ENCODE peak calls at places on chromosomes 16 and 17, in ten cellular contexts. One of them, this sample, is unnamed.

GRCh38 chr17:38732376-38733314 is 2.5 kb downstream of the CISD3 start:
- DNase-seq in Calu3: no peak
- DNase-seq in ACHN: no peak
- DNase-seq in stomach: peak; percentile 73
- DNase-seq in activated CD8-positive, alpha-beta memory T cell treated with anti-CD3 and anti-CD28 coated beads for 1 hour: no peak
- DNase-seq in stimulated activated CD8-positive, alpha-beta memory T cell treated with anti-CD3 and anti-CD28 coated beads, Interleukin-4, amount 100 ng/mL, for 48 hours: no peak
- DNase-seq in neural crest cell: no peak
- DNase-seq in brain pericyte: no peak
- DNase-seq in T47D: peak; percentile 67
- DNase-seq in activated T-helper 1 cell treated with Interleukin-2 at 50 U/mL for 16 hours: no peak
- DNase-seq in this sample: peak; percentile 94

GRCh38 chr17:76529643-76530488 is 7.6 kb downstream of the CYGB start:
- DNase-seq in neural crest cell: no peak
- DNase-seq in ACHN: no peak
- DNase-seq in Calu3: no peak
- DNase-seq in T47D: no peak
- DNase-seq in stomach: peak; percentile 66
- DNase-seq in stimulated activated CD8-positive, alpha-beta memory T cell treated with anti-CD3 and anti-CD28 coated beads, Interleukin-4, amount 100 ng/mL, for 48 hours: no peak
- DNase-seq in brain pericyte: peak; percentile 96
- DNase-seq in activated T-helper 1 cell treated with Interleukin-2 at 50 U/mL for 16 hours: no peak
- DNase-seq in activated CD8-positive, alpha-beta memory T cell treated with anti-CD3 and anti-CD28 coated beads for 1 hour: no peak
- DNase-seq in this sample: peak; percentile 69

GRCh38 chr16:74793571-74793970 is 19.0 kb upstream of the FA2H start:
- DNase-seq in activated T-helper 1 cell treated with Interleukin-2 at 50 U/mL for 16 hours: no peak
- DNase-seq in Calu3: no peak
- DNase-seq in T47D: no peak
- DNase-seq in ACHN: no peak
- DNase-seq in stomach: no peak
- DNase-seq in activated CD8-positive, alpha-beta memory T cell treated with anti-CD3 and anti-CD28 coated beads for 1 hour: no peak
- DNase-seq in neural crest cell: no peak
- DNase-seq in stimulated activated CD8-positive, alpha-beta memory T cell treated with anti-CD3 and anti-CD28 coated beads, Interleukin-4, amount 100 ng/mL, for 48 hours: no peak
- DNase-seq in brain pericyte: no peak
- DNase-seq in this sample: no peak

GRCh38 chr16:17461951-17462729 is 8.6 kb downstream of the XYLT1 start:
- DNase-seq in stomach: no peak
- DNase-seq in T47D: no peak
- DNase-seq in Calu3: no peak
- DNase-seq in ACHN: no peak
- DNase-seq in brain pericyte: no peak
- DNase-seq in activated CD8-positive, alpha-beta memory T cell treated with anti-CD3 and anti-CD28 coated beads for 1 hour: no peak
- DNase-seq in activated T-helper 1 cell treated with Interleukin-2 at 50 U/mL for 16 hours: no peak
- DNase-seq in stimulated activated CD8-positive, alpha-beta memory T cell treated with anti-CD3 and anti-CD28 coated beads, Interleukin-4, amount 100 ng/mL, for 48 hours: no peak
- DNase-seq in neural crest cell: no peak
- DNase-seq in this sample: no peak

GRCh38 chr17:83090424-83091256 is 11.2 kb downstream of the METRNL start:
- DNase-seq in T47D: no peak
- DNase-seq in neural crest cell: no peak
- DNase-seq in stimulated activated CD8-positive, alpha-beta memory T cell treated with anti-CD3 and anti-CD28 coated beads, Interleukin-4, amount 100 ng/mL, for 48 hours: no peak
- DNase-seq in stomach: no peak
- DNase-seq in Calu3: no peak
- DNase-seq in ACHN: no peak
- DNase-seq in activated CD8-positive, alpha-beta memory T cell treated with anti-CD3 and anti-CD28 coated beads for 1 hour: no peak
- DNase-seq in activated T-helper 1 cell treated with Interleukin-2 at 50 U/mL for 16 hours: no peak
- DNase-seq in brain pericyte: no peak
- DNase-seq in this sample: no peak

GRCh38 chr16:8877894-8878522 is 4.1 kb upstream of the LITAFD start:
- DNase-seq in neural crest cell: no peak
- DNase-seq in Calu3: peak; percentile 47
- DNase-seq in stimulated activated CD8-positive, alpha-beta memory T cell treated with anti-CD3 and anti-CD28 coated beads, Interleukin-4, amount 100 ng/mL, for 48 hours: no peak
- DNase-seq in brain pericyte: no peak
- DNase-seq in T47D: no peak
- DNase-seq in activated T-helper 1 cell treated with Interleukin-2 at 50 U/mL for 16 hours: no peak
- DNase-seq in ACHN: no peak
- DNase-seq in activated CD8-positive, alpha-beta memory T cell treated with anti-CD3 and anti-CD28 coated beads for 1 hour: no peak
- DNase-seq in stomach: no peak
- DNase-seq in this sample: no peak

GRCh38 chr17:3804503-3804931 is 3.5 kb upstream of the ITGAE start:
- DNase-seq in activated CD8-positive, alpha-beta memory T cell treated with anti-CD3 and anti-CD28 coated beads for 1 hour: no peak
- DNase-seq in Calu3: no peak
- DNase-seq in ACHN: peak; percentile 95
- DNase-seq in neural crest cell: no peak
- DNase-seq in T47D: no peak
- DNase-seq in activated T-helper 1 cell treated with Interleukin-2 at 50 U/mL for 16 hours: no peak
- DNase-seq in stomach: no peak
- DNase-seq in stimulated activated CD8-positive, alpha-beta memory T cell treated with anti-CD3 and anti-CD28 coated beads, Interleukin-4, amount 100 ng/mL, for 48 hours: peak; percentile 57
- DNase-seq in brain pericyte: no peak
- DNase-seq in this sample: peak; percentile 28

GRCh38 chr16:86396918-86397317 is 113.4 kb upstream of the FOXF1 start:
- DNase-seq in activated CD8-positive, alpha-beta memory T cell treated with anti-CD3 and anti-CD28 coated beads for 1 hour: no peak
- DNase-seq in ACHN: peak; percentile 42
- DNase-seq in activated T-helper 1 cell treated with Interleukin-2 at 50 U/mL for 16 hours: no peak
- DNase-seq in stomach: no peak
- DNase-seq in T47D: no peak
- DNase-seq in stimulated activated CD8-positive, alpha-beta memory T cell treated with anti-CD3 and anti-CD28 coated beads, Interleukin-4, amount 100 ng/mL, for 48 hours: no peak
- DNase-seq in neural crest cell: no peak
- DNase-seq in brain pericyte: no peak
- DNase-seq in Calu3: no peak
- DNase-seq in this sample: no peak

GRCh38 chr17:12231027-12231682 is 210.5 kb downstream of the MAP2K4 start:
- DNase-seq in brain pericyte: no peak
- DNase-seq in activated CD8-positive, alpha-beta memory T cell treated with anti-CD3 and anti-CD28 coated beads for 1 hour: no peak
- DNase-seq in stimulated activated CD8-positive, alpha-beta memory T cell treated with anti-CD3 and anti-CD28 coated beads, Interleukin-4, amount 100 ng/mL, for 48 hours: no peak
- DNase-seq in Calu3: no peak
- DNase-seq in T47D: no peak
- DNase-seq in neural crest cell: no peak
- DNase-seq in stomach: no peak
- DNase-seq in activated T-helper 1 cell treated with Interleukin-2 at 50 U/mL for 16 hours: no peak
- DNase-seq in ACHN: no peak
- DNase-seq in this sample: no peak

GRCh38 chr17:27327871-27328270 is 34.0 kb downstream of the WSB1 start:
- DNase-seq in stomach: no peak
- DNase-seq in brain pericyte: no peak
- DNase-seq in Calu3: no peak
- DNase-seq in T47D: no peak
- DNase-seq in activated T-helper 1 cell treated with Interleukin-2 at 50 U/mL for 16 hours: no peak
- DNase-seq in neural crest cell: no peak
- DNase-seq in ACHN: no peak
- DNase-seq in activated CD8-positive, alpha-beta memory T cell treated with anti-CD3 and anti-CD28 coated beads for 1 hour: no peak
- DNase-seq in stimulated activated CD8-positive, alpha-beta memory T cell treated with anti-CD3 and anti-CD28 coated beads, Interleukin-4, amount 100 ng/mL, for 48 hours: no peak
- DNase-seq in this sample: no peak

GRCh38 chr17:46000292-46000691 is 1.2 kb downstream of the STH start:
- DNase-seq in brain pericyte: no peak
- DNase-seq in activated CD8-positive, alpha-beta memory T cell treated with anti-CD3 and anti-CD28 coated beads for 1 hour: no peak
- DNase-seq in stimulated activated CD8-positive, alpha-beta memory T cell treated with anti-CD3 and anti-CD28 coated beads, Interleukin-4, amount 100 ng/mL, for 48 hours: no peak
- DNase-seq in ACHN: no peak
- DNase-seq in Calu3: no peak
- DNase-seq in neural crest cell: no peak
- DNase-seq in stomach: no peak
- DNase-seq in T47D: no peak
- DNase-seq in activated T-helper 1 cell treated with Interleukin-2 at 50 U/mL for 16 hours: no peak
- DNase-seq in this sample: no peak

GRCh38 chr17:45143101-45143670 is 5.1 kb upstream of the HEXIM1 start:
- DNase-seq in neural crest cell: no peak
- DNase-seq in brain pericyte: no peak
- DNase-seq in stimulated activated CD8-positive, alpha-beta memory T cell treated with anti-CD3 and anti-CD28 coated beads, Interleukin-4, amount 100 ng/mL, for 48 hours: no peak
- DNase-seq in activated CD8-positive, alpha-beta memory T cell treated with anti-CD3 and anti-CD28 coated beads for 1 hour: no peak
- DNase-seq in activated T-helper 1 cell treated with Interleukin-2 at 50 U/mL for 16 hours: no peak
- DNase-seq in stomach: no peak
- DNase-seq in ACHN: no peak
- DNase-seq in T47D: no peak
- DNase-seq in Calu3: no peak
- DNase-seq in this sample: no peak

GRCh38 chr16:10122546-10122945 is 59.7 kb downstream of the GRIN2A start:
- DNase-seq in stimulated activated CD8-positive, alpha-beta memory T cell treated with anti-CD3 and anti-CD28 coated beads, Interleukin-4, amount 100 ng/mL, for 48 hours: no peak
- DNase-seq in brain pericyte: no peak
- DNase-seq in T47D: no peak
- DNase-seq in ACHN: peak; percentile 37
- DNase-seq in stomach: no peak
- DNase-seq in activated CD8-positive, alpha-beta memory T cell treated with anti-CD3 and anti-CD28 coated beads for 1 hour: no peak
- DNase-seq in activated T-helper 1 cell treated with Interleukin-2 at 50 U/mL for 16 hours: no peak
- DNase-seq in Calu3: peak; percentile 72
- DNase-seq in neural crest cell: peak; percentile 6
- DNase-seq in this sample: no peak

GRCh38 chr16:74608944-74609343 is 2.0 kb upstream of the GLG1 start:
- DNase-seq in brain pericyte: no peak
- DNase-seq in ACHN: no peak
- DNase-seq in T47D: no peak
- DNase-seq in neural crest cell: no peak
- DNase-seq in stimulated activated CD8-positive, alpha-beta memory T cell treated with anti-CD3 and anti-CD28 coated beads, Interleukin-4, amount 100 ng/mL, for 48 hours: peak; percentile 53
- DNase-seq in stomach: no peak
- DNase-seq in Calu3: no peak
- DNase-seq in activated CD8-positive, alpha-beta memory T cell treated with anti-CD3 and anti-CD28 coated beads for 1 hour: peak; percentile 30
- DNase-seq in activated T-helper 1 cell treated with Interleukin-2 at 50 U/mL for 16 hours: peak; percentile 26
- DNase-seq in this sample: no peak

GRCh38 chr16:64356267-64356666 is 765.6 kb downstream of the CDH11 start:
- DNase-seq in T47D: no peak
- DNase-seq in brain pericyte: peak; percentile 31
- DNase-seq in activated CD8-positive, alpha-beta memory T cell treated with anti-CD3 and anti-CD28 coated beads for 1 hour: no peak
- DNase-seq in stomach: no peak
- DNase-seq in neural crest cell: no peak
- DNase-seq in Calu3: no peak
- DNase-seq in ACHN: peak; percentile 97
- DNase-seq in stimulated activated CD8-positive, alpha-beta memory T cell treated with anti-CD3 and anti-CD28 coated beads, Interleukin-4, amount 100 ng/mL, for 48 hours: no peak
- DNase-seq in activated T-helper 1 cell treated with Interleukin-2 at 50 U/mL for 16 hours: no peak
- DNase-seq in this sample: no peak

GRCh38 chr17:41518031-41518430 is 659 bp downstream of the KRT15 start:
- DNase-seq in stimulated activated CD8-positive, alpha-beta memory T cell treated with anti-CD3 and anti-CD28 coated beads, Interleukin-4, amount 100 ng/mL, for 48 hours: no peak
- DNase-seq in Calu3: no peak
- DNase-seq in neural crest cell: no peak
- DNase-seq in activated CD8-positive, alpha-beta memory T cell treated with anti-CD3 and anti-CD28 coated beads for 1 hour: no peak
- DNase-seq in ACHN: no peak
- DNase-seq in brain pericyte: no peak
- DNase-seq in stomach: no peak
- DNase-seq in activated T-helper 1 cell treated with Interleukin-2 at 50 U/mL for 16 hours: no peak
- DNase-seq in T47D: no peak
- DNase-seq in this sample: no peak

GRCh38 chr17:45742251-45742650 is 41.9 kb upstream of the CRHR1 start:
- DNase-seq in Calu3: no peak
- DNase-seq in T47D: no peak
- DNase-seq in brain pericyte: no peak
- DNase-seq in activated CD8-positive, alpha-beta memory T cell treated with anti-CD3 and anti-CD28 coated beads for 1 hour: no peak
- DNase-seq in stomach: no peak
- DNase-seq in neural crest cell: no peak
- DNase-seq in stimulated activated CD8-positive, alpha-beta memory T cell treated with anti-CD3 and anti-CD28 coated beads, Interleukin-4, amount 100 ng/mL, for 48 hours: no peak
- DNase-seq in ACHN: no peak
- DNase-seq in activated T-helper 1 cell treated with Interleukin-2 at 50 U/mL for 16 hours: no peak
- DNase-seq in this sample: no peak

This sample was measured in body of pancreas.